ENCODE peak calls at places on chromosomes 12 and 14, in four cellular contexts. L, I, A and U are unnamed samples.
A peak's percentile ranks its signal among the peaks of the same experiment; 100 is the strongest.

GRCh38 chr12:96711364-96711763 is 195.7 kb upstream of the NEDD1 start:
- DNase-seq in L (no peak), I (no peak), A (no peak), U (no peak)

GRCh38 chr12:47648056-47648579 is 57.7 kb downstream of the RPAP3 start:
- DNase-seq in L (no peak), I (no peak), A (no peak), U (no peak)

GRCh38 chr12:25130741-25131188 is 64.2 kb downstream of the DNAI7 start:
- DNase-seq in L (no peak), I (peak; percentile 62), A (peak; percentile 67), U (peak; percentile 65)

GRCh38 chr14:92534863-92535654 is 21.5 kb downstream of the RIN3 start:
- DNase-seq in L (no peak), I (no peak), A (no peak), U (no peak)

GRCh38 chr14:50839048-50839447 is 8.1 kb upstream of the NIN start:
- DNase-seq in L (no peak), I (peak; percentile 28), A (peak; percentile 46), U (no peak)

GRCh38 chr12:31590730-31591307 is at the start of gene DENND5B:
- DNase-seq in L (peak; percentile 86), I (peak; percentile 48), A (peak; percentile 61), U (peak; percentile 66)

GRCh38 chr12:2677142-2677880 is 117.5 kb upstream of the FKBP4 start:
- DNase-seq in L (no peak), I (no peak), A (no peak), U (no peak)

GRCh38 chr12:62466596-62467411 is at the start of gene MON2:
- DNase-seq in L (peak; percentile 90), I (peak; percentile 86), A (peak; percentile 78), U (peak; percentile 87)

GRCh38 chr12:93127107-93127560 is 198.0 kb upstream of the EEA1 start:
- DNase-seq in L (no peak), I (no peak), A (no peak), U (no peak)

DNA sequence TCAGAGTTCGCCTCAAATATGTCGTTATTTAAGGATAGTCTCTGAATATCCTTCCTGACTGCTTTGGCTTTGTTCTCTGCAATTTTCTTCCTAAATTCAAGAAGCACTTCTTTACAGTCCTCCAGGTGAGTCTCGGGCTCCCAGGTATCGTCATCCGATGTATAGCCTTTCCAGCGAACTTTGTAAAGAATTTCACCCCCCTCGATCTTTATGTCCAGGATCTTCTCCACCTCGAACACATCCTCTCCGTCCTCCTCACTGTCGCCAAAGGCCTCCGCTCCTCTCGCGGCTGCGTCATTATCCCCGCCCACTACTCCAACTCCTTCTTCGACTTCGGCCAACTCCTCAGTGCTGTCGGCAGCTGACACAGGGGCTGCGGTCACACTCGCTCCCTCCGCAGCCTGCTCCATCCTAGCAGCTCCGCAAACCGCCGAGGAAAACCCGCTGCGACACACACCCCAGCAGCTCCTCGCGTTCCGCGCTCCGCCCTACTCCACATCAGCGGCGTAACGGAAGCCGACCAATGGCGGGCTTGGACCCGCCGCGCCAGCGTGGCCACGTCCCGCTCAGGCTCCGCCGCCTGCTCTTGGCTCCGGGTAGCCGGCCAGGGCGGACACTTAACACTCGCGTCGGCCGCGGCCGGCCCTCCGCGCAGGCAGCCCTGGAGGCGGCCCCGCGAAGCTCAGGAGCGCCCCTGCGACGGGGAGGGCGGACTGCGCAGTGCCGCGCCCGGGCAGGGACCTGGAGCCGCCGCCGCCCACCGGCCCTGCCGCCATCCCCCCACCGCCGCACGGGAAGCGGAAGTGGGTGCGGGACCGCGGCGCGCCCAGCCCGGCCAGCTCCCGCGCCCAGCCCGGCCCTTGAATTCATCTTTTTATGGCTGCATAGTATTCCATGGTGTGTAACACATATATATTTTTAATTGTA is 4.1 kb downstream of the CD163L1 start:
- DNase-seq in L (no peak), I (peak; percentile 65), A (peak; percentile 41), U (peak; percentile 69)
- TF ChIP-seq CTCF in L (no peak), I (no peak), A (peak; percentile 10), U (no peak)

GRCh38 chr12:80222261-80222660 is 122.9 kb downstream of the OTOGL start:
- DNase-seq in L (no peak), I (no peak), A (peak; percentile 27), U (no peak)

GRCh38 chr12:80213246-80213645 is 113.9 kb downstream of the OTOGL start:
- DNase-seq in L (no peak), I (no peak), A (no peak), U (no peak)

GRCh38 chr12:80218925-80219714 is 119.8 kb downstream of the OTOGL start:
- DNase-seq in L (peak; percentile 15), I (no peak), A (no peak), U (no peak)

GRCh38 chr12:80213871-80214270 is 114.5 kb downstream of the OTOGL start:
- DNase-seq in L (no peak), I (no peak), A (no peak), U (no peak)

GRCh38 chr12:80216890-80217559 is 117.7 kb downstream of the OTOGL start:
- DNase-seq in L (no peak), I (no peak), A (no peak), U (no peak)
- H3K4me3 ChIP-seq in L (no peak overlapping the region), I (no peak overlapping the region), A (no peak overlapping the region), U (no peak overlapping the region)

DNA sequence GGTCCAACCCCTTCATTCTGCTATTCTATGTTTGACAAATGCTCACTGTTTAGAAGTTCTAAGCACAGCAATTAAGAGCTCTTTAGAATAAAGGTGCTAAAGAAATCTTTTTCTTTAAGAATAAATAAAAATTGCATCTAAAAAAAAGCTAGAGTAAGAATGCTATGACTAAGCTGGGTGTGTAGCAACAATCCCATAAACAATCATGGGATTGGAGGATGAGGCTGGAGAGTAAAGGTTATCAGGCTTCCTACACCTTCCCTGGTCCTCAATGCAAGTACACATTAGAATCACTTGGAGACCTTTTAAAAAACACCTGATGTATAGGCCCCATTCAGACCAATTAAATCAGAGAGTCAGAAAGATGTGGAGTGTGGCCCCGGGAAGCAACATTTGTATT is 88.3 kb downstream of the CIT start:
- DNase-seq in L (no peak), I (peak; percentile 50), A (peak; percentile 55), U (no peak)
- TF ChIP-seq CTCF in L (no peak), I (no peak), A (no peak), U (no peak)

DNA sequence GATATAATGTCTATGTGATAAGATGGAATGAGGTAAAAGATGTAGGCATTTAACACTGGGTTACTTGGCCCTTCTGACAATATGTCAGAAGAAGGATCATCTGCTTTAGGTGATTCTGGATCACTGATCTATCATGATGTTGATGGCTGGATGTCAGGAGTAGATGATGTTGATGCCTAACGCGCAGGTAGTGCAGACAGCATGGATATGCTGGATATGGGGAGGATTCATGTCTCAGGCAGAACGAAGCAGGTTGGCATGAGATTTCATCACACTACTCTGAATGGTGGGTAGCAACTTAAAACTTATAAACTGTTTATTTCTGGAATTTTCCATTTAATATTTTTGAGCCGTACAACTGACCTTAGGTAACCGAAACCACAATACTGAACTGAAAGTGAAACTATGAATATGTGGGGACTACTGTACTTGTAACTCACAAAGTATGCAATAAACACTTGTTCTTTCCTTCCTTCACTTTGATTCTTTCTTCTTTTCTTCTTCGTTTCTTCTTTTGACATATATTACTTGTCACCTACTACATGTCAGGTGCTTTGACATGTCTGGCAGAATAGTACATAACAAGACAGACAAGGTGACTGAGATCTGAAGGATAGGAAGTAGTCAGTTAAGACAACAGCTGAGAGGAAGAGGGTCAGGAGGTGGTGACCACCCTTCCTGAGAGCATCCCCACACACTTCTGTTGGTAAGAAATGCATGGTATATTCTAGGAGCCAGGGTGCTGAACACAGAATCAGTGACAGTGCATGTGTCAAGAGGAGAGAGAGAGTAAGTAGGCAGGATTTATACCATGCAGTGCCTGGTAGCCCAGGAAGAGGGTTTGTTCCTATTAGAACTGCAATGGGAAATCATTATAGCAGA is 238.8 kb downstream of the PPFIA2 start:
- DNase-seq in L (no peak), I (no peak), A (no peak), U (no peak)
- H3K4me3 ChIP-seq in L (peak overlapping the region; percentile 29), I (no peak overlapping the region), A (no peak overlapping the region), U (no peak overlapping the region)

GRCh38 chr12:124656947-124657434 is 89.6 kb upstream of the NCOR2 start:
- DNase-seq in L (no peak), I (no peak), A (no peak), U (no peak)

GRCh38 chr12:124654666-124655316 is 87.4 kb upstream of the NCOR2 start:
- DNase-seq in L (peak; percentile 80), I (no peak), A (no peak), U (no peak)

GRCh38 chr12:124655317-124656213 is 88.2 kb upstream of the NCOR2 start:
- DNase-seq in L (peak; percentile 86), I (no peak), A (peak; percentile 93), U (peak; percentile 100)

GRCh38 chr12:124658302-124658701 is 90.9 kb upstream of the NCOR2 start:
- DNase-seq in L (no peak), I (no peak), A (no peak), U (no peak)

DNA sequence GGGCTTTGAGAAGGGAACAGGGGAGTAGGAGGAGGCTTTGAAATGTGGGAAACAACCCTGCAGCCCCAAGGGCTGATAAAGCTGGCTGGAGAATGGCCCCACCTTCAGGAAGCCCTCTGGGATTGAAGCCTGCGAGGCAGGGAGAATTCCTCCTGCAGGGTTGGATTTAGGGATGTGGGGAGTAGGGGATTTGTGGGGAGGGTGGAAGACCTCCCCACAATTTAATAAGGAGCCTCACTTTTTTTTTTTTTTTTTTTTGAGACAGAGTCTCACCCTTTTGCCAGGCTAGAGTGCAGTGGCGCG is 88.8 kb upstream of the NCOR2 start:
- DNase-seq in L (no peak), I (no peak), A (no peak), U (no peak)
- TF ChIP-seq CTCF in L (no peak), I (no peak), A (peak; percentile 21), U (no peak)

GRCh38 chr12:114696443-114697245 is 12.7 kb upstream of the TBX3 start:
- DNase-seq in L (no peak), I (no peak), A (no peak), U (no peak)

GRCh38 chr12:114700392-114701103 is 16.6 kb upstream of the TBX3 start:
- DNase-seq in L (no peak), I (no peak), A (no peak), U (peak; percentile 35)

GRCh38 chr12:114697246-114697716 is 13.3 kb upstream of the TBX3 start:
- DNase-seq in L (no peak), I (no peak), A (no peak), U (no peak)

GRCh38 chr12:114698566-114699163 is 14.7 kb upstream of the TBX3 start:
- DNase-seq in L (no peak), I (no peak), A (no peak), U (no peak)

DNA sequence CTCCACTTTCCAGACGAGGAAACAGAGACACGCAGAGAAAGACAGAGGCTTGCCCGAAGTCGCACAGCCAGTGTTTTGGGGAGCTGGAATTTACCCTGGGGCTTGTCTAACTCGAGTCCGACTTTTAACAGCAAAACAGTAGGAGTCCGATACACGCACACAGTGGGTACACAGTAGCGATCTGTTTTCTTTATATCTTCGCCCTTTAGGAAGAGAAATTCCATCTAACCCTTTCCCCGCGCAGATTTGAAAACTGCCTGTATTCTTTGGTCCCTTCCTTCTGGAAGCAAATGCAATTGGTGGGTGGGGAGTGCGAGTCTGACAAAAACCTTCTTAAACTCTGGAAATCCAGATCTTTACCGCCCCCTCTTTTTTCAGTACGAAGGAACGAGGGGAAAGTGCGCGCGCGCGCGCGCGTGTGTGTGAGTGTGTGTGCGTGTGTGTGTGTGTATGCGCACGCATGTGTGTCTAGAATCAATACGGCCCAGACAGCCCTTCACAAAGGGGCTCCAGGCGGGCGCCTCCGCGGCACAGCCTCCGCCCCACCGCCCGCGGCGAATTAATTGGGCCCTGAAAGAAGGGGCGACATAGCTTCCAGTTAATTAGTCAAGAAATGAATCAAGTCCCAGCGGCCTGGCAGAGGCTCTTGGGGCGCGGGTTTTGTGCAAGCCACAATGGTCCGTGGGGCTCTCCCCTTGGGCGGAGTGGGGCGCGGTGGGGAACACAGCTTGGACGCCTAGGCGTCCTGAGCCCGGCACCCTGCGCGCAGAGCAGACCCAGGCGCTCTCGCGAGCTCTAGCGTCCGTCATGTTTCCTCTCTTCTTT is 14.0 kb upstream of the TBX3 start:
- DNase-seq in L (no peak), I (no peak), A (no peak), U (no peak)
- H3K4me3 ChIP-seq in L (peak overlapping the region; percentile 48), I (no peak overlapping the region), A (peak overlapping the region; percentile 20), U (peak overlapping the region; percentile 10)

GRCh38 chr14:39432619-39433451 is 602 bp upstream of the FBXO33 start:
- DNase-seq in L (peak; percentile 89), I (peak; percentile 89), A (peak; percentile 65), U (peak; percentile 88)
- TF ChIP-seq CTCF in L (peak; percentile 27), I (peak; percentile 5), A (peak; percentile 7), U (peak; percentile 12)